ENCODE peak calls at places on chromosomes 2 and 18, in four cellular contexts. Q, B, N and C are unnamed samples.

GRCh38 chr2:102149243-102149642 is 6.7 kb downstream of the IL1R1 start:
- DNase-seq in B (no peak), Q (no peak), N (no peak), C (no peak)

GRCh38 chr2:240244543-240244942 is 104.1 kb upstream of the OTOS start:
- DNase-seq in B (no peak), N (no peak), Q (no peak), C (no peak)

GRCh38 chr2:178811901-178812300 is 4.7 kb upstream of the TTN start:
- DNase-seq in B (no peak), Q (no peak), N (no peak), C (no peak)

GRCh38 chr2:154259030-154259429 is 387.3 kb downstream of the GALNT13 start:
- DNase-seq in B (no peak), Q (no peak), N (no peak), C (no peak)

GRCh38 chr2:226895579-226895978 is 59.7 kb downstream of the RHBDD1 start:
- DNase-seq in B (no peak), Q (no peak), N (no peak), C (no peak)

GRCh38 chr2:158498043-158498748 is 41.4 kb downstream of the PKP4 start:
- DNase-seq in B (no peak), Q (no peak), N (no peak), C (no peak)

GRCh38 chr2:7633556-7634153 is 716.4 kb downstream of the RNF144A start:
- DNase-seq in B (no peak), Q (no peak), N (no peak), C (no peak)

GRCh38 chr2:34474646-34475045 is 875.5 kb upstream of the FAM98A start:
- DNase-seq in B (no peak), Q (no peak), N (no peak), C (no peak)

GRCh38 chr2:62662548-62662947 is 43.0 kb upstream of the EHBP1 start:
- DNase-seq in N (peak), B (no peak), Q (no peak), C (no peak)

DNA sequence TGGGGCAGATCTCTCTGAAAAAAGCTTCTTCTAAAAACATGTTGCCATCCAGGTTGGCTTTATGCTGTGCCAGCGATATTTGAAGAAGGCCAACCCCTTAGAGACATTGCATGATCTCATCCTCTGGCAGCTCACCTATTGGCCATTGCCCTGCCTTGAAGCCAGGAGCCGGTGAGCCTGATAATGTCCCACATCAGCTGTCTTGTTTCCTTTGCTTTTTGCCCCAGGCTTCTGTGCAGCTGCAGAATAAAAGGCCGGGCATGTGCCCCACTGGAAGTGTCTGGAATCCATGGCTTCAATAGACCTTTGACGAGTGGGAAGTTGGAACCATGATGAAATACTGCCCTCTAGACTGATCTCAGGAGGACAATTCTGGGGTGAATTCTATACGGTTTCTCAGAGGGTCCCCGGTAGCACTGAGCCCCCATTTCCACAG is 523.5 kb upstream of the ZEB2 start:
- DNase-seq in Q (peak), N (no peak), B (no peak), C (peak)
- TF ChIP-seq CREM in Q (no peak), N (no peak), B (no peak), C (no peak)

GRCh38 chr2:165678882-165679281 is 115.2 kb downstream of the GALNT3 start:
- DNase-seq in Q (no peak), N (no peak), B (no peak), C (no peak)

GRCh38 chr2:165674780-165675179 is 119.3 kb downstream of the GALNT3 start:
- DNase-seq in N (no peak), B (no peak), Q (no peak), C (no peak)

DNA sequence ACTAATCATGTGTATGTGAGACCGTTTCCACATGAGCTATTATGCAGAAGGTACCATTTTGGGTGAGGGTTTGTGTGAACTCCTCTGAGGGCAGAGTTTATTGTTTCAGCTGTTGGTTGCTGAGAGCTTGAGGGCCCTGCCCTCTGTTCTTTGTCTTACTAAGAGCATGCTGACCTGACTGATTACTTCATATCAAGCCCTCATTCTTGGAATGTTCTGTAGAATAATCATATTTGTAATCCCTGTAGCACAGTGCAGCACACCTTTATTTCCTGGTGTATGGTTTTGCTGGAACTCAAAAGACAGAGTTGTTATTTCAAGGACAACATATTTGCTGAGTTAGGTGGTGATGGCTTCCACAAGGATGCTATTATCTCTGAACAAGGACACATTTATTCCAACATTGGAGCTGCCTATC is 118.5 kb downstream of the GALNT3 start:
- DNase-seq in B (no peak), N (no peak), Q (no peak), C (no peak)
- TF ChIP-seq CREM in B (no peak), N (no peak), Q (no peak), C (no peak)

GRCh38 chr2:54308782-54309181 is 52.8 kb upstream of the TSPYL6 start:
- DNase-seq in Q (no peak), B (peak), N (no peak), C (no peak)

GRCh38 chr2:54310961-54311360 is 54.9 kb upstream of the TSPYL6 start:
- DNase-seq in B (no peak), N (no peak), Q (no peak), C (no peak)

GRCh38 chr2:54313147-54313546 is 57.1 kb upstream of the TSPYL6 start:
- DNase-seq in N (no peak), Q (peak), B (no peak), C (no peak)

GRCh38 chr2:54308186-54308585 is 52.2 kb upstream of the TSPYL6 start:
- DNase-seq in N (no peak), B (no peak), Q (no peak), C (no peak)

DNA sequence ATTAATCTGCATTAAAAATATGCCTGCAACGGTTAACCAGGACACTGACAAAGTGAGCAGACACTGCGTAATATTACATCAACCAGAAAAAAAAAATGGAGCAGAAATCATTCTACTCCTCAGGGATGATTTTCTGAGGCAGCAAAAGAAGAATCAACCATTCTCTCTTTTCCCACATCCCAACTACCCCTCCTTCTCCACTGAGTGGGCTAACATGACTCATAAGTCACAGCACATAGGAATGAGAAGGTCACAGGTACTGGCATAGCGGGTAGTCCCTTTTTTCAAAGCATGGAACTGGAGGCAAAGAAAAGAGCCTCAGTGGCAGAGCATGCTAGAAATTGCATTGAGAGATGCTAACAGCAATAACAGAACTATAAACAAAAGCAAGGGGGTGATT is 54.3 kb upstream of the TSPYL6 start:
- DNase-seq in N (no peak), Q (no peak), B (peak), C (no peak)
- TF ChIP-seq CREM in N (no peak), Q (no peak), B (no peak), C (no peak)

GRCh38 chr18:10322408-10322807 is 132.0 kb upstream of the APCDD1 start:
- DNase-seq in B (no peak), Q (no peak), N (no peak), C (no peak)

GRCh38 chr18:10321576-10321975 is 132.9 kb upstream of the APCDD1 start:
- DNase-seq in Q (no peak), N (no peak), B (no peak), C (no peak)

GRCh38 chr18:10320201-10320600 is 134.2 kb upstream of the APCDD1 start:
- DNase-seq in N (no peak), Q (no peak), B (no peak), C (no peak)

GRCh38 chr18:10321987-10322386 is 132.4 kb upstream of the APCDD1 start:
- DNase-seq in N (no peak), Q (no peak), B (no peak), C (no peak)

DNA sequence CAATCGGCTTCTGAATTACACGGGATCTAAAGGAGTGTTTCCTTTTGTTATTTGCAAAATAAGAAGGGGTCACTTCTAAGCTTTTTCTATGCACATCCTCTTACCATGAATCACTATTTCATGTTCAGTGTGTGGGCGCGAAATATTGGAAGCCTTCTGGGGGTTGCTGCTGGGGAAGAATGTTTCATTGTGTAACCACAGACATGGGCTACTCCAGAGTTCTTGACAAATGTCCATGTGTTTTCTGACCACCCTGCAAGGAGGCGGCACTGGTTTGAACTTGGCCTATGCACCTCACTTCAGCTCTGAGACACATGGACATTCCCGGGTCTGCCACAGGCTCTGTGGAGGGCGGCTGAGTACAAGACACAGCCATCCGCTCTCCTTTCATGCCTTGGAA is 133.6 kb upstream of the APCDD1 start:
- DNase-seq in B (no peak), N (no peak), Q (no peak), C (no peak)
- TF ChIP-seq CREM in B (no peak), N (no peak), Q (no peak), C (no peak)

GRCh38 chr2:117967981-117968723 is 45.7 kb downstream of the CCDC93 start:
- DNase-seq in N (no peak), B (no peak), Q (no peak), C (no peak)

GRCh38 chr2:117963446-117963845 is 50.4 kb downstream of the CCDC93 start:
- DNase-seq in B (no peak), N (no peak), Q (no peak), C (no peak)

GRCh38 chr2:117973498-117974082 is 40.3 kb downstream of the CCDC93 start:
- DNase-seq in N (no peak), B (no peak), Q (no peak), C (no peak)

GRCh38 chr2:117972466-117973123 is 41.3 kb downstream of the CCDC93 start:
- DNase-seq in Q (no peak), N (no peak), B (no peak), C (no peak)

DNA sequence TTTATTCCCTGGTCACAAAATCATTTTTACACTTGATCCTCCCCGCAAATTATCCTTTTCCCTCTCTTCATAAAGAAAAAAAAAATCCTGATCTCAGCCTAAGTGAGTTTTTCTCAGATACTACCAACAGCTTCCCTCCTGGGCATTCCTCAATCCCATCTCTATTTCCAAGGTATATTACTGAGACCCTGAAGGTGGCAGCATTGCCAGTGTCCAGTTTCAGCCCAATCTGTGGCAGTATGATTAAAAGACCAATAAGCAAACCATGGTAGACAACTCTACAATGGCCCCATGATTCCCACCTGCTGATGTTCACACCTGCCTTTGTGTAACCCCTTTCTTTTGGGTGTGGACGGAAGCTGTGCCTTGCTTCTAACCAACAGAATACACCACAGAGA is 45.1 kb downstream of the CCDC93 start:
- DNase-seq in N (no peak), Q (no peak), B (no peak), C (no peak)
- TF ChIP-seq CREM in N (no peak), Q (no peak), B (no peak), C (no peak)

DNA sequence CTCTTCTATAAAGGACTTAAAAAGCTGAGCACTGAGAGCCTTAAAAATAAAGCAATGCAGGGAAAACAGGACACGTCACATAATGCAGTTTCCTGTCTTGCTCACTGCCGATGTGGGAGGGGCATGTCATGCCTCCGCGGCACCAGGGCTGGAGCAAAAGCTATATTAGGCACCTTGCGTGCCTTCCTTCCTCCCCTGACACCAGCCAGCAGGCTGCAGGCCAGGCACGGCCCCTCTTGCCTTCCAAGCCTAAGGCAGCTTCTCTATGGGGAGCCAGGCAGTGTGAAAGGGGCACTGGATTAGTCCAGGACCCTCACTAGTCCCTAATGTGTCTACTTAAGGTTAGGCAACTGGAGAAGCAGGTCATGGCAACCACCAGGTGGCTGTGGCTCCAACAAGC is 26.3 kb downstream of the MRPL35 start:
- DNase-seq in N (peak), Q (no peak), B (no peak), C (no peak)
- TF ChIP-seq CREM in N (peak), Q (no peak), B (no peak), C (no peak)

GRCh38 chr2:207516206-207516605 is 13.6 kb upstream of the CREB1 start:
- DNase-seq in B (no peak), Q (no peak), N (no peak), C (no peak)
- TF ChIP-seq CREM in B (no peak), Q (no peak), N (no peak), C (no peak)